ENCODE peak calls at places on chromosomes 11 and 22, in eight cellular contexts. T is adrenal gland, B is astrocyte of the spinal cord, M is HFF-Myc, U is ovary, K is sigmoid colon, A is uterus, X is BJ. H is an unnamed sample.
A peak's percentile ranks its signal among the peaks of the same experiment; 100 is the strongest.

GRCh38 chr11:117097567-117098268 is 510 bp downstream of the SIK3 start:
- DNase-seq in X (no peak), K (peak; percentile 77), U (peak; percentile 40), B (no peak), A (peak; percentile 50), M (no peak), T (peak; percentile 54), H (peak; percentile 18)

GRCh38 chr11:66782726-66783125 is 53.7 kb upstream of the SPTBN2 start:
- DNase-seq in U (no peak), K (no peak), A (no peak), X (no peak), B (no peak), M (no peak), T (no peak), H (no peak)

GRCh38 chr11:107851704-107852315 is 6.8 kb downstream of the SLC35F2 start:
- DNase-seq in T (no peak), B (no peak), A (no peak), U (no peak), M (no peak), X (no peak), K (no peak), H (no peak)

GRCh38 chr22:36419177-36419911 is 31.6 kb upstream of the MYH9 start:
- DNase-seq in T (peak; percentile 64), M (peak; percentile 63), X (peak; percentile 49), U (peak; percentile 80), K (peak; percentile 81), B (peak; percentile 46), A (peak; percentile 63), H (peak; percentile 78)

GRCh38 chr11:74770456-74770855 is 21.8 kb downstream of the RNF169 start:
- DNase-seq in T (no peak), X (no peak), B (peak; percentile 20), M (no peak), A (no peak), K (no peak), U (no peak), H (no peak)

GRCh38 chr11:10594407-10594806 is 25.9 kb upstream of the LYVE1 start:
- DNase-seq in A (no peak), K (no peak), M (no peak), T (no peak), B (no peak), U (no peak), X (no peak), H (no peak)

GRCh38 chr11:78190374-78190773 is 1.7 kb downstream of the USP35 start:
- DNase-seq in K (peak; percentile 48), M (no peak), U (no peak), A (no peak), B (no peak), X (no peak), T (no peak), H (no peak)

GRCh38 chr11:69657911-69658605 is 17.1 kb downstream of the LTO1 start:
- DNase-seq in K (no peak), B (no peak), U (no peak), T (no peak), X (no peak), M (no peak), A (no peak), H (peak; percentile 47)

GRCh38 chr11:117840881-117841581 is 16.5 kb upstream of the FXYD2 start:
- DNase-seq in T (peak; percentile 15), K (peak; percentile 30), U (peak; percentile 13), B (no peak), X (no peak), M (no peak), A (peak; percentile 11), H (no peak)

GRCh38 chr11:73787051-73787642 is 527 bp upstream of the MRPL48 start:
- DNase-seq in M (no peak), X (no peak), U (no peak), K (no peak), A (no peak), T (no peak), B (no peak), H (no peak)

GRCh38 chr22:37401401-37401859 is 25.8 kb downstream of the ELFN2 start:
- DNase-seq in M (no peak), T (no peak), A (peak; percentile 23), X (no peak), B (peak; percentile 63), U (no peak), K (peak; percentile 74), H (peak; percentile 47)

GRCh38 chr22:37696657-37697539 is at the start of gene TRIOBP:
- DNase-seq in K (peak; percentile 95), A (peak; percentile 91), U (peak; percentile 90), T (peak; percentile 98), B (peak; percentile 95), M (peak; percentile 89), X (peak; percentile 71), H (peak; percentile 93)

GRCh38 chr22:19818264-19819208 is 36.1 kb downstream of the GNB1L start:
- DNase-seq in M (no peak), U (no peak), X (no peak), B (no peak), T (peak; percentile 16), K (no peak), A (no peak), H (no peak)

GRCh38 chr11:21641839-21642238 is 551.0 kb upstream of the ANO5 start:
- DNase-seq in A (no peak), T (no peak), B (no peak), M (no peak), U (no peak), X (no peak), K (no peak), H (no peak)

GRCh38 chr11:125745979-125746378 is at the start of gene PATE1:
- DNase-seq in U (no peak), K (no peak), T (no peak), B (no peak), A (no peak), X (no peak), M (no peak), H (no peak)

GRCh38 chr22:49962012-49962750 is 1.6 kb downstream of the PIM3 start:
- DNase-seq in M (peak; percentile 61), U (peak; percentile 95), A (peak; percentile 96), T (peak; percentile 95), K (peak; percentile 97), X (peak; percentile 60), B (peak; percentile 96), H (peak; percentile 89)

GRCh38 chr11:94768602-94769511 is 701 bp downstream of the AMOTL1 start:
- DNase-seq in T (no peak), A (peak; percentile 53), B (peak; percentile 46), K (peak; percentile 73), U (peak; percentile 42), M (no peak), X (no peak), H (no peak)

GRCh38 chr11:43515090-43515489 is 156.4 kb downstream of the TTC17 start:
- DNase-seq in B (no peak), X (no peak), U (no peak), K (no peak), A (no peak), T (no peak), M (no peak), H (no peak)

GRCh38 chr11:5242933-5243844 is 6.5 kb downstream of the HBG1 start:
- DNase-seq in B (no peak), K (no peak), M (no peak), X (no peak), A (no peak), T (no peak), U (no peak), H (no peak)
- TF ChIP-seq CTCF in B (no peak), K (no peak), M (no peak), X (no peak), A (no peak), T (no peak), U (no peak), H (no peak)

GRCh38 chr11:19352736-19353110 is 112.0 kb upstream of the E2F8 start:
- DNase-seq in M (no peak), T (no peak), B (no peak), U (no peak), K (no peak), A (no peak), X (no peak), H (no peak)

GRCh38 chr11:19350093-19350665 is 109.4 kb upstream of the E2F8 start:
- DNase-seq in U (no peak), B (no peak), X (no peak), K (no peak), A (no peak), M (no peak), T (no peak), H (no peak)

GRCh38 chr11:19352072-19352735 is 111.5 kb upstream of the E2F8 start:
- DNase-seq in K (no peak), U (no peak), T (no peak), B (no peak), X (no peak), A (no peak), M (no peak), H (no peak)

GRCh38 chr11:19353287-19353686 is 112.5 kb upstream of the E2F8 start:
- DNase-seq in T (no peak), U (no peak), A (no peak), M (no peak), X (no peak), B (no peak), K (no peak), H (no peak)

GRCh38 chr11:19351426-19351825 is 110.7 kb upstream of the E2F8 start:
- DNase-seq in B (no peak), K (no peak), A (no peak), X (no peak), T (no peak), M (no peak), U (no peak), H (no peak)
- H3K4me3 ChIP-seq in B (no peak overlapping the region), K (no peak overlapping the region), A (no peak overlapping the region), X (no peak overlapping the region), T (no peak overlapping the region), M (no peak overlapping the region), U (no peak overlapping the region), H (no peak overlapping the region)

DNA sequence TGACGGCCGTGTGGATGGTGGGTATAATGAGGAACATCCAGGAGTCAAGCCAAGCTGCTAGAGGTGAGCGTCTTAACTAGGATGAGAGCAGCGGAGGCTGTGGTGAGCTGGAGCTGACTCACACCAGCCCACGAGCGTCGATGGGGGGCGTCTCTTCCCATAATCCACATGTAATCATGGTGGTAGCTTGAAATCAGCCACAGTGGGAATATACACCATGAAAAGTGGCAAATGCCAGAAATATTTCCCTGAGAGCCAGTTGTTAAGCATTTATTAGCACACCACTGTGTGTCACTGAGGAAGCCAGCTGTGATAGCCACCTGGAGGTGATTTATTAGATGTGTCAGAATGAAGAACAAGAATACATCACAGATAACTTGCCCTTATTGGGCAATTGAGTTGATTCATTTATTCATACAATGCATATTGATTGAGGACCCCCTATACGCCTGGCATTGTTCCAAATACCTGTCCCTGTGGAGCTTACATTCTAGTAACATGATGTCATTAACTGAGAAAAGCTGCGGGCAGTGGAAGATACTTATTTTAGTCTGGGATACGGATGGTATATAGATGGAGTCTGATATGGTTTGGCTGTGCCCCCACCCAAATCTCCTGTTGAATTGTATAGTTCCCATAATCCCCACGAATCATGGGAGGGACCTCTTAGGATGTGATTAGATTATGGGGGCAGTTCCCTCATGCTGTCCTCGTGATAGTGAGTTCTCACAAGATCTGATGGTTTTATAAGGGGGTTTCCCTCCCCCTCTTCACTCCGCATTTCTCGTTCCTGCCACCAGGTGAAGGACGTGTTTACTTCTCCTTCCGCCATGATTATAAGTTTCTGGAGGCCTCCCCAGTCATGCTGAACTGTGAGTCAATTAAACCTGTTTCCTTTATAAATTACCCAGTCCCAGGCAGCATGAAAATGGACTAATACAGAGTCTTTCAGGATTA is 473.4 kb downstream of the METTL15 start:
- DNase-seq in B (peak; percentile 88), U (no peak), T (no peak), A (no peak), X (no peak), K (no peak), M (no peak), H (peak; percentile 54)
- TF ChIP-seq CTCF in B (peak; percentile 11), U (no peak), T (no peak), A (no peak), X (no peak), K (no peak), M (peak; percentile 9), H (peak; percentile 5)

GRCh38 chr22:21942407-21942895 is 10.2 kb downstream of the PPM1F start:
- DNase-seq in U (peak; percentile 64), T (peak; percentile 79), K (peak; percentile 91), B (peak; percentile 91), X (peak; percentile 64), A (peak; percentile 79), M (peak; percentile 57), H (peak; percentile 86)
- H3K4me3 ChIP-seq in U (no peak overlapping the region), T (no peak overlapping the region), K (no peak overlapping the region), B (no peak overlapping the region), X (no peak overlapping the region), A (no peak overlapping the region), M (peak overlapping the region; percentile 3), H (no peak overlapping the region)